ENCODE peak calls at places on chromosomes 3 and 15, in nine cellular contexts. Z is A549, T is heart right ventricle, L is hepatocyte, O is heart left ventricle, B is body of pancreas, U is ovary, Q is GM23338, A is transverse colon. D is an unnamed sample.

GRCh38 chr3:52175416-52176187 is 21.4 kb upstream of the POC1A start:
- DNase-seq in Z (no peak), T (no peak), L (no peak), O (no peak), B (no peak), U (no peak), Q (no peak), A (no peak), D (no peak)

GRCh38 chr15:78565951-78566774 is 843 bp downstream of the CHRNA5 start:
- DNase-seq in Z (peak; percentile 55), T (no peak), L (peak; percentile 9), O (no peak), B (peak; percentile 16), U (no peak), Q (peak; percentile 59), A (peak; percentile 13), D (peak; percentile 14)

GRCh38 chr15:58448906-58449305 is 17.1 kb downstream of the LIPC start:
- DNase-seq in Z (no peak), T (no peak), L (no peak), O (no peak), B (no peak), U (no peak), Q (no peak), A (no peak), D (no peak)

GRCh38 chr3:97882975-97883598 is 61.3 kb downstream of the CRYBG3 start:
- DNase-seq in Z (peak; percentile 4), T (no peak), L (peak; percentile 57), O (no peak), B (peak; percentile 39), U (no peak), Q (no peak), A (no peak), D (peak; percentile 67)

GRCh38 chr15:68781766-68782588 is 38.7 kb downstream of the ANP32A start:
- DNase-seq in Z (no peak), T (peak; percentile 61), L (no peak), O (peak; percentile 84), B (no peak), U (no peak), Q (no peak), A (no peak), D (no peak)

GRCh38 chr3:71419369-71419768 is 164.2 kb downstream of the FOXP1 start:
- DNase-seq in Z (no peak), T (no peak), L (no peak), O (no peak), B (no peak), U (no peak), Q (no peak), A (no peak), D (no peak)

GRCh38 chr15:67177750-67178149 is 76.7 kb downstream of the AAGAB start:
- DNase-seq in Z (no peak), T (no peak), L (no peak), O (no peak), B (no peak), U (no peak), Q (no peak), A (no peak), D (no peak)

GRCh38 chr15:85763157-85763556 is 31.6 kb downstream of the KLHL25 start:
- DNase-seq in Z (no peak), T (peak; percentile 72), L (no peak), O (peak; percentile 86), B (no peak), U (no peak), Q (no peak), A (no peak), D (no peak)

GRCh38 chr3:116517308-116517707 is 72.0 kb upstream of the LSAMP start:
- DNase-seq in Z (no peak), T (no peak), L (peak; percentile 5), O (no peak), B (no peak), U (no peak), Q (peak; percentile 72), A (no peak), D (peak; percentile 23)

DNA sequence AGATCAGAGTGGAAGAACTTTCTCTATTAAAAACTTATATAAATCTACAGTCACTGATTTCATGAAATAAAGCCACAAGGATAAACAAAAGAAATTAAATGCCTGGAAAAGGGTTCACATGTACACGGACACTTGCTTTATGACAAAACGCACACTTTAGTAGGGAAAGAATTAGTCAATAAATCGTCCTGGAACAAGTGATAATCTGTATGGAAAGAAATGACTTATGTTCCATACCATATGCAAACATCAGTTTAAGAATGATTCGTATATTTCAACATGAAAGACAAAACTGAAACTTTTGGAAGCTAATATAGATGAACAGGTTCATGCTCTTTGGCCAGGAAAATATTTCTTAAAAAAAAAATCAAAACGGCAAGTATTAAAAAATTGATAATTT is 40.2 kb downstream of the MEF2A start:
- DNase-seq in Z (no peak), T (no peak), L (no peak), O (no peak), B (no peak), U (no peak), Q (no peak), A (no peak), D (no peak)
- H3K4me1 ChIP-seq in Z (no peaks in the 10 kb centered on the region), T (peaks cover 32% of the 10 kb centered on the region), L (no peaks in the 10 kb centered on the region), O (peaks cover 70% of the 10 kb centered on the region), B (peaks cover 7% of the 10 kb centered on the region), U (peaks cover 2% of the 10 kb centered on the region), Q (peaks cover 17% of the 10 kb centered on the region), A (no peaks in the 10 kb centered on the region), D (peaks cover 42% of the 10 kb centered on the region)

GRCh38 chr3:197202694-197203093 is 95.7 kb downstream of the DLG1 start:
- DNase-seq in Z (no peak), T (no peak), L (no peak), O (no peak), B (no peak), U (no peak), Q (no peak), A (no peak), D (no peak)
- TF ChIP-seq CTCF in Z (no peak), T (no peak), L (no peak), O (no peak), B (no peak), U (no peak), Q (no peak), A (no peak), D (no peak)

GRCh38 chr3:150296966-150297365 is 111.1 kb upstream of the TSC22D2 start:
- DNase-seq in Z (no peak), T (no peak), L (no peak), O (no peak), B (no peak), U (no peak), Q (peak; percentile 60), A (no peak), D (no peak)
- H3K4me1 ChIP-seq in Z (peaks cover 8% of the 10 kb centered on the region), T (no peaks in the 10 kb centered on the region), L (peaks cover 12% of the 10 kb centered on the region), O (no peaks in the 10 kb centered on the region), B (no peaks in the 10 kb centered on the region), U (peaks cover 2% of the 10 kb centered on the region), Q (peaks cover 30% of the 10 kb centered on the region), A (no peaks in the 10 kb centered on the region), D (peaks cover 4% of the 10 kb centered on the region)

DNA sequence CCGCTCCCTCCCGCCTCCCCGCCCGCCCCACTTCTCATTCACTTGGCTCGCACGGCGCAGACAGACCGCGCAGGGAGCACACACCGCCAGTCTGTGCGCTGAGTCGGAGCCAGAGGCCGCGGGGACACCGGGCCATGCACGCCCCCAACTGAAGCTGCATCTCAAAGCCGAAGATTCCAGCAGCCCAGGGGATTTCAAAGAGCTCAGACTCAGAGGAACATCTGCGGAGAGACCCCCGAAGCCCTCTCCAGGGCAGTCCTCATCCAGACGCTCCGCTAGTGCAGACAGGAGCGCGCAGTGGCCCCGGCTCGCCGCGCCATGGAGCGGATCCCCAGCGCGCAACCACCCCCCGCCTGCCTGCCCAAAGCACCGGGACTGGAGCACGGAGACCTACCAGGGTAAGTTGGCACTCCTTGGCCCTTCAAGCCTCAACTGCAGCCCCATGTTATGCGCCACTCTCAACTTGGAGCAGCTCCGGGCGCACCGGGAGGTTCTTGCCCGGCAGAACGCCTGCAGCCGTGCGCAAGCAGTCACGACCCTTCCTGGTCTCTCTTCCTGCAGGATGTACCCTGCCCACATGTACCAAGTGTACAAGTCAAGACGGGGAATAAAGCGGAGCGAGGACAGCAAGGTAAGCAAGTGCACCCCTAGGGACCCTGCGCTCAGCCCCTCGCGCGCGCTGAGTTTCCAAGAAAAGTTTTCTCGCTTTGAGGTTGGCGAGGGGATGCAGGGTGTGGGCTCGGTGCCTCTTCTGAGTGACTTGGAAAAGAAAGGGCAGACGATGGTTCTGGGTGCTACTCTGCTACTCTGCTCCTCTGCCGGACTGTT is at the start of gene BHLHE40:
- DNase-seq in Z (no peak), T (no peak), L (peak; percentile 39), O (peak; percentile 59), B (no peak), U (no peak), Q (peak; percentile 72), A (peak; percentile 44), D (no peak)
- TF ChIP-seq CTCF in Z (no peak), T (no peak), L (no peak), O (no peak), B (no peak), U (no peak), Q (no peak), A (no peak), D (no peak)

GRCh38 chr3:48465531-48466378 is 19.2 kb downstream of the ATRIP start:
- DNase-seq in Z (peak; percentile 98), T (peak; percentile 93), L (peak; percentile 98), O (peak; percentile 98), B (peak; percentile 100), U (peak; percentile 96), Q (peak; percentile 99), A (peak; percentile 95), D (peak; percentile 92)
- H3K4me1 ChIP-seq in Z (peaks cover 52% of the 10 kb centered on the region), T (peaks cover 57% of the 10 kb centered on the region), L (peaks cover 24% of the 10 kb centered on the region), O (peaks cover 57% of the 10 kb centered on the region), B (peaks cover 55% of the 10 kb centered on the region), U (peaks cover 22% of the 10 kb centered on the region), Q (no peaks in the 10 kb centered on the region), A (peaks cover 42% of the 10 kb centered on the region), D (peaks cover 9% of the 10 kb centered on the region)

GRCh38 chr3:62667714-62668113 is 207.5 kb downstream of the CADPS start:
- DNase-seq in Z (no peak), T (no peak), L (no peak), O (no peak), B (no peak), U (no peak), Q (peak; percentile 71), A (no peak), D (no peak)
- TF ChIP-seq CTCF in Z (no peak), T (no peak), L (no peak), O (no peak), B (no peak), U (no peak), Q (peak; percentile 68), A (peak; percentile 12), D (no peak)

GRCh38 chr15:73593278-73594074 is 39.7 kb downstream of the NPTN start:
- DNase-seq in Z (no peak), T (no peak), L (peak; percentile 64), O (peak; percentile 59), B (peak; percentile 69), U (no peak), Q (no peak), A (no peak), D (no peak)
- H3K4me1 ChIP-seq in Z (no peaks in the 10 kb centered on the region), T (peaks cover 45% of the 10 kb centered on the region), L (peaks cover 8% of the 10 kb centered on the region), O (peaks cover 58% of the 10 kb centered on the region), B (peaks cover 37% of the 10 kb centered on the region), U (peaks cover 7% of the 10 kb centered on the region), Q (peaks cover 31% of the 10 kb centered on the region), A (peaks cover 10% of the 10 kb centered on the region), D (peaks cover 32% of the 10 kb centered on the region)